ENCODE peak calls at places on chromosome 9, in nine cellular contexts. O, V, Z, I, N, K, C, F and H are unnamed samples.

GRCh38 chr9:75001719-75002421 is 26.2 kb downstream of the CARNMT1 start:
- DNase-seq in O (peak), V (peak), Z (no peak), I (peak), N (no peak), K (peak), C (peak), F (no peak), H (peak)

GRCh38 chr9:137393176-137394150 is 29.5 kb downstream of the EXD3 start:
- DNase-seq in O (no peak), V (no peak), Z (no peak), I (no peak), N (no peak), K (no peak), C (no peak), F (no peak), H (no peak)

GRCh38 chr9:111094433-111095421 is 56.5 kb upstream of the LPAR1 start:
- DNase-seq in O (no peak), V (no peak), Z (no peak), I (peak), N (no peak), K (peak), C (peak), F (no peak), H (peak)

GRCh38 chr9:115517335-115518075 is 399.5 kb upstream of the TNC start:
- DNase-seq in O (no peak), V (peak), Z (no peak), I (peak), N (no peak), K (no peak), C (no peak), F (no peak), H (no peak)

GRCh38 chr9:116421006-116421538 is 266.0 kb upstream of the TRIM32 start:
- DNase-seq in O (no peak), V (no peak), Z (no peak), I (peak), N (no peak), K (peak), C (peak), F (no peak), H (peak)

GRCh38 chr9:91186311-91187101 is 175.2 kb downstream of the AUH start:
- DNase-seq in O (no peak), V (no peak), Z (no peak), I (peak), N (no peak), K (no peak), C (peak), F (no peak), H (peak)

GRCh38 chr9:118782790-118783463 is 586.3 kb downstream of the BRINP1 start:
- DNase-seq in O (no peak), V (no peak), Z (no peak), I (no peak), N (no peak), K (no peak), C (no peak), F (no peak), H (no peak)

GRCh38 chr9:36623280-36623679 is 50.6 kb downstream of the MELK start:
- DNase-seq in O (no peak), V (no peak), Z (no peak), I (peak), N (no peak), K (peak), C (peak), F (no peak), H (no peak)

GRCh38 chr9:105007143-105007542 is 79.2 kb upstream of the ABCA1 start:
- DNase-seq in O (peak), V (peak), Z (no peak), I (peak), N (no peak), K (peak), C (peak), F (no peak), H (peak)

GRCh38 chr9:98034593-98035546 is 21.7 kb upstream of the NANS start:
- DNase-seq in O (peak), V (peak), Z (peak), I (peak), N (peak), K (peak), C (peak), F (peak), H (peak)

GRCh38 chr9:92723299-92723625 is 41.4 kb downstream of the BICD2 start:
- DNase-seq in O (no peak), V (no peak), Z (no peak), I (peak), N (no peak), K (peak), C (peak), F (no peak), H (no peak)

GRCh38 chr9:83385317-83385716 is 152.9 kb downstream of the FRMD3 start:
- DNase-seq in O (no peak), V (no peak), Z (no peak), I (peak), N (no peak), K (no peak), C (no peak), F (no peak), H (no peak)

GRCh38 chr9:121824651-121825480 is 173.4 kb downstream of the DAB2IP start:
- DNase-seq in O (peak), V (no peak), Z (no peak), I (no peak), N (no peak), K (peak), C (peak), F (no peak), H (no peak)

GRCh38 chr9:37100317-37100716 is 20.1 kb upstream of the ZCCHC7 start:
- DNase-seq in O (peak), V (no peak), Z (no peak), I (no peak), N (no peak), K (peak), C (peak), F (no peak), H (no peak)

GRCh38 chr9:105385372-105385985 is 62.4 kb upstream of the FSD1L start:
- DNase-seq in O (no peak), V (no peak), Z (no peak), I (no peak), N (peak), K (peak), C (no peak), F (no peak), H (no peak)

GRCh38 chr9:88775037-88775471 is 216.2 kb upstream of the S1PR3 start:
- DNase-seq in O (no peak), V (no peak), Z (no peak), I (peak), N (no peak), K (peak), C (no peak), F (no peak), H (no peak)

GRCh38 chr9:93265972-93266371 is 82.0 kb downstream of the WNK2 start:
- DNase-seq in O (no peak), V (no peak), Z (peak), I (no peak), N (no peak), K (no peak), C (no peak), F (no peak), H (no peak)

GRCh38 chr9:26163931-26164330 is 485.7 kb upstream of the TUSC1 start:
- DNase-seq in O (no peak), V (no peak), Z (no peak), I (peak), N (no peak), K (no peak), C (peak), F (no peak), H (no peak)

GRCh38 chr9:79812099-79812498 is 240.3 kb downstream of the TLE4 start:
- DNase-seq in O (no peak), V (no peak), Z (no peak), I (peak), N (no peak), K (no peak), C (no peak), F (no peak), H (peak)

GRCh38 chr9:68536876-68537490 is 3.7 kb downstream of the TMEM252 start:
- DNase-seq in O (no peak), V (no peak), Z (no peak), I (no peak), N (no peak), K (no peak), C (no peak), F (no peak), H (no peak)